ENCODE peak calls at places on chromosomes 5 and 9, in seven cellular contexts. X is HEK293T; M is trophoblast cell; U is ELR; N is CD8-positive, alpha-beta memory T cell; H is Kasumi-1; K is activated naive CD4-positive, alpha-beta T cell. G is an unnamed sample.

GRCh38 chr9:80875947-80876346 is 813.4 kb downstream of the TLE1 start:
- DNase-seq in X (no peak), M (no peak), U (no peak), N (no peak), H (no peak), K (no peak), G (no peak)

GRCh38 chr9:93321220-93321610 is 130.3 kb upstream of the FAM120A start:
- DNase-seq in X (no peak), M (no peak), U (no peak), N (no peak), H (no peak), K (no peak), G (no peak)

GRCh38 chr9:115063058-115063850 is 54.7 kb downstream of the TNC start:
- DNase-seq in X (no peak), M (no peak), U (peak; percentile 33), N (no peak), H (no peak), K (no peak), G (no peak)

GRCh38 chr5:149154629-149155028 is 13.3 kb downstream of the ABLIM3 start:
- DNase-seq in X (no peak), M (no peak), U (no peak), N (no peak), H (no peak), K (no peak), G (no peak)

GRCh38 chr5:128111818-128112448 is 28.4 kb downstream of the SLC12A2 start:
- DNase-seq in X (no peak), M (no peak), U (peak; percentile 61), N (no peak), H (no peak), K (no peak), G (no peak)

GRCh38 chr5:98627121-98627520 is 146.3 kb upstream of the RGMB start:
- DNase-seq in X (no peak), M (no peak), U (no peak), N (no peak), H (no peak), K (no peak), G (no peak)

GRCh38 chr5:96627792-96628191 is 34.4 kb upstream of the CAST start:
- DNase-seq in X (no peak), M (no peak), U (no peak), N (no peak), H (no peak), K (no peak), G (no peak)

GRCh38 chr5:172545291-172545761 is 91.0 kb upstream of the SH3PXD2B start:
- DNase-seq in X (no peak), M (no peak), U (no peak), N (no peak), H (no peak), K (no peak), G (no peak)

GRCh38 chr5:3835817-3836216 is 240.2 kb downstream of the IRX1 start:
- DNase-seq in X (no peak), M (no peak), U (no peak), N (no peak), H (no peak), K (no peak), G (no peak)

GRCh38 chr5:418681-419121 is 24.3 kb upstream of the EXOC3 start:
- DNase-seq in X (no peak), M (peak; percentile 92), U (peak; percentile 47), N (no peak), H (no peak), K (no peak), G (no peak)

GRCh38 chr5:79109527-79110492 is 1.8 kb upstream of the BHMT start:
- DNase-seq in X (peak; percentile 28), M (peak; percentile 30), U (peak; percentile 19), N (peak; percentile 55), H (peak; percentile 66), K (no peak), G (no peak)

G was measured in midbrain.